ENCODE peak calls at places on chromosomes 1 and 21, in seven cellular contexts. Q, L, F, P, K, B and G are unnamed samples.

GRCh38 chr1:192807968-192808587 is 761 bp upstream of the RGS2 start:
- DNase-seq in B (no peak), P (no peak), K (peak; percentile 78), F (peak; percentile 67), Q (no peak), L (no peak), G (no peak)

GRCh38 chr1:145962157-145963102 is 1.9 kb downstream of the ANKRD34A start:
- DNase-seq in L (no peak), Q (no peak), P (no peak), B (peak; percentile 48), F (no peak), K (no peak), G (no peak)

GRCh38 chr1:231295938-231296337 is 41.7 kb downstream of the EXOC8 start:
- DNase-seq in F (no peak), L (no peak), Q (no peak), P (no peak), B (no peak), K (no peak), G (no peak)

GRCh38 chr21:14119038-14119437 is 91.7 kb downstream of the LIPI start:
- DNase-seq in F (no peak), B (no peak), K (no peak), Q (no peak), P (no peak), L (no peak), G (no peak)

GRCh38 chr1:161691846-161692245 is 15.2 kb upstream of the FCRLA start:
- DNase-seq in Q (no peak), B (no peak), P (no peak), L (peak; percentile 4), K (no peak), F (no peak), G (no peak)

GRCh38 chr1:200337831-200338230 is 72.0 kb downstream of the ZNF281 start:
- DNase-seq in F (no peak), Q (no peak), L (no peak), B (no peak), K (no peak), P (no peak), G (no peak)

GRCh38 chr1:15355968-15356621 is 53.6 kb upstream of the EFHD2 start:
- DNase-seq in Q (peak; percentile 36), K (peak; percentile 63), P (peak; percentile 45), B (no peak), F (no peak), L (no peak), G (no peak)

GRCh38 chr1:225653463-225654276 is 747 bp upstream of the ENAH start:
- DNase-seq in K (peak; percentile 72), B (peak; percentile 84), P (peak; percentile 47), F (no peak), L (no peak), Q (no peak), G (no peak)

GRCh38 chr1:11413907-11414495 is 65.0 kb upstream of the DISP3 start:
- DNase-seq in F (no peak), Q (no peak), K (no peak), P (no peak), L (no peak), B (no peak), G (no peak)

GRCh38 chr1:36366091-36366661 is 19.5 kb downstream of the STK40 start:
- DNase-seq in F (no peak), Q (no peak), K (peak; percentile 64), B (no peak), P (no peak), L (no peak), G (no peak)

GRCh38 chr1:224694969-224695368 is 78.9 kb downstream of the CNIH3 start:
- DNase-seq in K (no peak), F (no peak), P (no peak), L (no peak), B (no peak), Q (no peak), G (no peak)

GRCh38 chr1:179779645-179780272 is 36.7 kb downstream of the FAM163A start:
- DNase-seq in K (peak; percentile 3), P (no peak), L (no peak), Q (no peak), B (no peak), F (no peak), G (no peak)

GRCh38 chr1:162857850-162858249 is 3.1 kb downstream of the CCDC190 start:
- DNase-seq in L (no peak), Q (no peak), P (no peak), B (no peak), F (no peak), K (peak; percentile 68), G (no peak)

GRCh38 chr1:227792216-227793078 is 23.0 kb upstream of the PRSS38 start:
- DNase-seq in Q (no peak), L (no peak), F (no peak), B (no peak), K (no peak), P (no peak), G (no peak)
- TF ChIP-seq CTCF in Q (no peak), L (no peak), F (peak; percentile 7), B (no peak), K (no peak), P (peak; percentile 18), G (no peak)

DNA sequence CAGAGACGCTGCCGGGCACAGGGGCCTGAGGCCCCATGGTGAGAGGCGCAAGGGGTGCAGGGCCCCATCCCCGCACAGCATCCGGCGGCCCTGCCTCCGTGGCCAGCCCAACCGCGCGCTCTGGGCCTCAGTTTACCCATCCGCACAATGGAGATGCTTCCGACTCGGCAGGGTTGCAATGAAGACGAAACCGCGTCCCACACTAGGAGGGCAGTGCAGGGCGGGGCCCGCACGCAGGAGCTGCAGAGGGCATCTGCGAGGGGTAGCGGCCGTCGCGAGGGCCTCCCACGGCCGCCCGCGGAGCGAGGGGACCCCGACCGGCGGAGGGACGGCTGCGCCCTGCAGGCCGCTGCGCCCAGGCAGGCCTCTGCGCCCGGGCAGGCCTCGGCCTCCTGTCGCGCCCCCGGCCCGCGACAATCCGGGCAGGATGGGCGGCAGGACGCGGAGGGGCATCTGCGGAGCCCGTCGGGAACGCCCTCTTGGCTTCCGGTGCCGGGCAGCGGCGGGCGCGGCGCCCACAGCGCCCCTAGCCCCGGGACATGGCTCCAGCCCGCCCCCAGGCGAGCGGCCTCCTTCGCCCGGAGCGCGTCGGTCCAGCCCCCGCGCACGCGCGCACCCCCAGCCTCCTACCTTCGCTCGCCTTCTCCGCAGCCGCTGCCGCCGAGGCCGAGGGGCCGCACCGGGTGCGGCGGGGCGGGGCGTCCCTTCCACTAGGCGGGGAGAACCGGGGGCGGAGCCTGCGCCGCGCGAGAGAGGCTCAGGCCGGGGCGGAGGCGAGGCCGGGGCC is 15.3 kb downstream of the RNU1-1 start:
- DNase-seq in Q (peak; percentile 87), L (peak; percentile 86), B (peak; percentile 89), K (peak; percentile 64), P (peak; percentile 49), F (peak; percentile 40), G (peak; percentile 91)
- TF ChIP-seq CTCF in Q (peak; percentile 10), L (no peak), B (no peak), K (no peak), P (no peak), F (no peak), G (peak; percentile 31)

DNA sequence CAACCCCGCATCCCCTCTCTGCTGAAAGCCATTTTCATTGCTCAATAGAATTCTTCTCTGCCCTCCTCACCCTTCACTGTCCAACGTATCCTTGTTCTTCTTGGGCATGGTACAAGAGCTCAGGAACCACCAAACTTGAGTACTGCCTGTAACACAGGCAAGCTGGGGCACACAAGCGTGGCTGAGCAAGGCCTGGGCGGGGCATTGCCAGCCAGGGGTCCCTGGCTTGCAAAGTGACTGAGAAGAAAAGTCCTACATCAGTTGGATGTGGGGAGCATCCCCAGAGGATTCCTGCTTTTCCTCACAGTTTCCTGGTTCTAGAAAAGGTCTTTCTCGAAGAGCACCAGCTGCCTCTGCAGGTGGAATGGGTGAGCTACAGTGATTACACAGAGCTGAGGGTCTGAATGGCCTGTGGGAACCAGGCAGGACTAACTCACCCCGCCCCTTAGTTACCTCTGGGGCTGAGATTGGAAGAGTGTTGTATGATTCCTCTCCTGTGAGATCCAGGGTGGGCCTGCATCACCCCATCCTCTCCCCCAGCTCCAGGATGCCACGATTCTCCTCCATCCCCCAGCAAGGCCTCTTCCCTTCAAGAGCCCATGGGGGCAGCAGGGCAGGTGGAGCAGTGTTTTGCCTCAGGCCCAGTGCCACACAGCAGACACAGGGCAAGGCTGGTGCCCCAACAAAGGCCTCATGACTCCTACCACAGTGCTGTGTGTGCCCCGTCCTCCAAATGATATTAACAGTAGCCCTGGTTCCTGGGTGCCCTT is 121.9 kb downstream of the MATN1 start:
- DNase-seq in Q (no peak), K (no peak), B (no peak), L (no peak), F (no peak), P (no peak), G (no peak)
- TF ChIP-seq CTCF in Q (no peak), K (peak; percentile 3), B (no peak), L (no peak), F (no peak), P (no peak), G (no peak)

DNA sequence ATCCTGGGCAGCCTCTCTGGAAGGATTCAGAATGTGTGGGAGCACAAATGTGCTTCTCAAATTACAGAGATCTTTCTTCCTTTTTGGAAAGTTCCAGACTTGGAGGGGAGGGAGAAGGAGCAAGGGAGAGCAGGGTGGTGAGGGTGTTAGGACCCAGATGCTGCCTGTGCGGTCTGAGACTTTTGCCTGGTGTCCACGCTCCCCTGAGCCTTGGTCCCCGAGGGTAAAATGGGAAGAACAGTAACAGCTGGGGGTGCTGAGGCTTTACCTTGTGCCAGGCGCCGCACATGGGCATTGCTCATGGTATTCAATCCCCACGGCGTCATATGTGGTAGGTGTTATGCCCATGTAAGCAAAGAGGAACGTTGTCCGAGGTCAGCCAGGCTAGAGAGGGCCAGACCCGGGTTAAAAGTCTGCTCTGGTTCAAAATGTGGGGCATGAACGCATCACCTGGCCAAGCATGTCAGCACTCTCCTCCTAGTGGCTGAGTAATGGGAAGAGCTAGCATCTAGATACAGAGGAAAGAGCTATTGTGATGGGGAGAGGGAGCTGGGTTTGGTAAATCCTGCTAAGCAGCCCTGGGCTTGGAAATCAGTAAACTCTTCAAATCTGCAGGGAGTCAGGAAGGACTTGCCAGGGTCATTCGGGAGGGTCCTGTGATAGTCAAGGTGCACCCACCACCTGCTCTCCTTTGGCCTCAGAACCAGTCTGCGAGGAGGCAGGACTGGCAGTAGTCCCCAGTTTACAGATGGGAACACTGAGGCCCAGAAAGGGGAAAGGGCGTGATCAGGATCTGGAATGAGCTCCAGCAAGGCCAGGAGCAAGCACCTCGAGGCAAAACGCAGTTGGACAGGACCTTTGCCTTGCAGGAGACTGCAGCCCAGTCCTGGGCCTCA is 4.5 kb upstream of the RUNX3 start:
- DNase-seq in F (no peak), K (no peak), L (no peak), Q (no peak), B (no peak), P (no peak), G (no peak)
- TF ChIP-seq CTCF in F (peak; percentile 2), K (no peak), L (no peak), Q (no peak), B (no peak), P (no peak), G (no peak)

GRCh38 chr1:119647734-119648619 is at the start of gene ZNF697:
- DNase-seq in B (peak; percentile 97), Q (peak; percentile 88), L (peak; percentile 53), F (peak; percentile 88), P (peak; percentile 88), K (peak; percentile 97), G (peak; percentile 79)

GRCh38 chr1:119648620-119649004 is 546 bp upstream of the ZNF697 start:
- DNase-seq in F (no peak), L (no peak), B (no peak), K (no peak), Q (no peak), P (no peak), G (no peak)

GRCh38 chr1:119646521-119647227 is 1.4 kb downstream of the ZNF697 start:
- DNase-seq in F (no peak), Q (no peak), L (no peak), P (peak; percentile 53), B (no peak), K (peak; percentile 92), G (no peak)

GRCh38 chr1:119651133-119651532 is 3.1 kb upstream of the ZNF697 start:
- DNase-seq in K (no peak), F (no peak), P (no peak), Q (no peak), L (no peak), B (no peak), G (no peak)

GRCh38 chr1:119647228-119647733 is 785 bp downstream of the ZNF697 start:
- DNase-seq in F (no peak), B (no peak), Q (no peak), K (no peak), P (no peak), L (no peak), G (peak; percentile 14)
- TF ChIP-seq CTCF in F (no peak), B (no peak), Q (no peak), K (no peak), P (no peak), L (no peak), G (no peak)